ENCODE peak calls at places on chromosomes 4 and X, in four cellular contexts. S is upper lobe of right lung, G is stomach, B is cardiac muscle cell. X is an unnamed sample.

GRCh38 chr4:16225996-16226815 is at the start of gene TAPT1:
- DNase-seq in S (peak), G (peak), B (peak), X (peak)

GRCh38 chr4:2322801-2323200 is 60.9 kb upstream of the MXD4 start:
- DNase-seq in S (no peak), G (no peak), B (no peak), X (no peak)

GRCh38 chr4:76306882-76307669 is 543 bp downstream of the STBD1 start:
- DNase-seq in S (peak), G (peak), B (peak), X (peak)

GRCh38 chrX:95919605-95920004 is 765.0 kb upstream of the DIAPH2 start:
- DNase-seq in S (no peak), G (no peak), B (no peak), X (no peak)

GRCh38 chrX:8279323-8279722 is 108.3 kb upstream of the VCX2 start:
- DNase-seq in S (no peak), G (no peak), B (no peak), X (no peak)

GRCh38 chr4:69408451-69408850 is 87.3 kb downstream of the UGT2B4 start:
- DNase-seq in S (no peak), G (no peak), B (no peak), X (no peak)

GRCh38 chr4:152468408-152468807 is 67.5 kb downstream of the FBXW7 start:
- DNase-seq in S (no peak), G (no peak), B (peak), X (no peak)

GRCh38 chrX:135345328-135345645 is 36.0 kb downstream of the ETDC start:
- DNase-seq in S (no peak), G (peak), B (peak), X (no peak)

GRCh38 chr4:83125738-83126141 is 11.2 kb upstream of the PLAC8 start:
- DNase-seq in S (no peak), G (peak), B (no peak), X (no peak)

GRCh38 chr4:124711469-124712416 is 789 bp downstream of the ANKRD50 start:
- DNase-seq in S (peak), G (peak), B (peak), X (peak)

GRCh38 chr4:8110071-8110986 is 48.3 kb downstream of the ABLIM2 start:
- DNase-seq in S (no peak), G (no peak), B (peak), X (peak)

GRCh38 chr4:108048997-108049396 is 59.3 kb downstream of the HADH start:
- DNase-seq in S (no peak), G (no peak), B (no peak), X (no peak)

GRCh38 chr4:23070848-23071570 is 378.3 kb downstream of the GBA3 start:
- DNase-seq in S (no peak), G (no peak), B (no peak), X (no peak)

X was measured in neuronal stem cell.